ENCODE peak calls at places on chromosomes 2 and 18, in ten cellular contexts. U is stimulated activated CD4-positive, alpha-beta T cell treated with anti-CD3 and anti-CD28 coated beads, Interleukin-4, amount 100 ng/mL, for 24 hours; Y is NCI-H1417; O is CD8-positive, alpha-beta memory T cell; I is left cardiac atrium; L is SK-MEL-5; S is GM04504; C is memory B cell; A is T-helper 1 cell; M is activated T-helper 1 cell treated with anti-CD3 and anti-CD28 coated beads, Interleukin-12 subunit alpha, Interleukin-12 subunit beta, Interleukin-2, Interleukin-4 antibody, amounts not matched to agents 30 ng/mL and 10 ng/mL and 1 ng/mL, durations not matched to agents 14 hours and 24 hours and 36 hours. P is an unnamed sample.

GRCh38 chr2:101655941-101656422 is 41.5 kb upstream of the MAP4K4 start:
- DNase-seq in U (no peak), Y (no peak), O (no peak), I (no peak), L (no peak), S (peak; percentile 38), C (no peak), A (no peak), M (no peak), P (no peak)

GRCh38 chr2:18883626-18884456 is 294.5 kb upstream of the NT5C1B start:
- DNase-seq in U (no peak), Y (peak; percentile 7), O (no peak), I (no peak), L (peak; percentile 60), S (no peak), C (no peak), A (no peak), M (no peak), P (no peak)

GRCh38 chr2:8848328-8849100 is 11.1 kb upstream of the KIDINS220 start:
- DNase-seq in U (no peak), Y (no peak), O (no peak), I (no peak), L (no peak), S (no peak), C (no peak), A (no peak), M (no peak), P (no peak)

GRCh38 chr2:23519334-23519651 is 134.3 kb downstream of the KLHL29 start:
- DNase-seq in U (no peak), Y (no peak), O (no peak), I (no peak), L (peak; percentile 14), S (no peak), C (no peak), A (no peak), M (no peak), P (no peak)

GRCh38 chr2:84643991-84644390 is 127.7 kb downstream of the DNAH6 start:
- DNase-seq in U (no peak), Y (no peak), O (no peak), I (no peak), L (no peak), S (no peak), C (no peak), A (no peak), M (no peak), P (no peak)

GRCh38 chr2:43458002-43458628 is 137.7 kb downstream of the THADA start:
- DNase-seq in U (no peak), Y (no peak), O (no peak), I (no peak), L (no peak), S (no peak), C (no peak), A (no peak), M (no peak), P (no peak)

GRCh38 chr2:101558740-101559508 is 84.0 kb upstream of the RFX8 start:
- DNase-seq in U (no peak), Y (no peak), O (no peak), I (no peak), L (no peak), S (no peak), C (no peak), A (no peak), M (no peak), P (no peak)

GRCh38 chr18:71966791-71967190 is 577.4 kb downstream of the CBLN2 start:
- DNase-seq in U (no peak), Y (no peak), O (no peak), I (no peak), L (no peak), S (no peak), C (no peak), A (no peak), M (no peak), P (no peak)

GRCh38 chr2:73212448-73213176 is 1.4 kb upstream of the SMYD5 start:
- DNase-seq in U (peak; percentile 79), Y (peak; percentile 27), O (peak; percentile 57), I (peak; percentile 78), L (peak; percentile 86), S (peak; percentile 66), C (peak; percentile 64), A (peak; percentile 72), M (peak; percentile 55), P (no peak)

GRCh38 chr2:26086779-26087178 is 52.9 kb downstream of the RAB10 start:
- DNase-seq in U (no peak), Y (no peak), O (no peak), I (no peak), L (no peak), S (no peak), C (no peak), A (no peak), M (no peak), P (no peak)

GRCh38 chr2:176368349-176368748 is 99.1 kb downstream of the MTX2 start:
- DNase-seq in U (no peak), Y (no peak), O (no peak), I (no peak), L (no peak), S (no peak), C (no peak), A (no peak), M (no peak), P (no peak)

GRCh38 chr2:205730701-205731271 is 48.5 kb downstream of the NRP2 start:
- DNase-seq in U (no peak), Y (no peak), O (no peak), I (no peak), L (no peak), S (no peak), C (no peak), A (no peak), M (no peak), P (no peak)

GRCh38 chr2:17538022-17538843 is 2.3 kb upstream of the VSNL1 start:
- DNase-seq in U (no peak), Y (peak; percentile 41), O (no peak), I (no peak), L (no peak), S (no peak), C (no peak), A (no peak), M (no peak), P (no peak)

GRCh38 chr2:239970004-239970623 is 55.0 kb downstream of the NDUFA10 start:
- DNase-seq in U (no peak), Y (no peak), O (no peak), I (no peak), L (peak; percentile 17), S (no peak), C (no peak), A (no peak), M (no peak), P (no peak)

GRCh38 chr2:133871810-133872209 is 303.5 kb upstream of the NCKAP5 start:
- DNase-seq in U (no peak), Y (no peak), O (no peak), I (no peak), L (no peak), S (no peak), C (no peak), A (no peak), M (no peak), P (no peak)

GRCh38 chr2:163778045-163778753 is 42.4 kb upstream of the FIGN start:
- DNase-seq in U (no peak), Y (no peak), O (no peak), I (peak; percentile 22), L (no peak), S (peak; percentile 56), C (no peak), A (no peak), M (no peak), P (no peak)

GRCh38 chr2:527581-527980 is 149.6 kb downstream of the TMEM18 start:
- DNase-seq in U (no peak), Y (no peak), O (no peak), I (no peak), L (no peak), S (no peak), C (no peak), A (no peak), M (no peak), P (no peak)

GRCh38 chr2:191740776-191741175 is 62.8 kb downstream of the NABP1 start:
- DNase-seq in U (no peak), Y (no peak), O (no peak), I (no peak), L (no peak), S (no peak), C (no peak), A (no peak), M (no peak), P (no peak)

GRCh38 chr2:61536723-61537581 is 1.2 kb downstream of the XPO1 start:
- DNase-seq in U (peak; percentile 87), Y (peak; percentile 85), O (peak; percentile 80), I (peak; percentile 90), L (peak; percentile 97), S (peak; percentile 64), C (peak; percentile 76), A (peak; percentile 92), M (peak; percentile 82), P (peak; percentile 59)

GRCh38 chr18:58316943-58317342 is 272.9 kb downstream of the NEDD4L start:
- DNase-seq in U (peak; percentile 30), Y (no peak), O (no peak), I (no peak), L (no peak), S (no peak), C (no peak), A (no peak), M (no peak), P (no peak)

GRCh38 chr2:24262571-24262970 is 87.7 kb downstream of the FAM228A start:
- DNase-seq in U (no peak), Y (no peak), O (no peak), I (no peak), L (no peak), S (no peak), C (no peak), A (no peak), M (no peak), P (no peak)

GRCh38 chr2:158723921-158724802 is 71.0 kb upstream of the DAPL1 start:
- DNase-seq in U (no peak), Y (no peak), O (no peak), I (no peak), L (peak; percentile 48), S (no peak), C (no peak), A (no peak), M (no peak), P (no peak)

GRCh38 chr2:216691210-216691741 is 4.1 kb downstream of the IGFBP5 start:
- DNase-seq in U (no peak), Y (peak; percentile 57), O (no peak), I (peak; percentile 88), L (no peak), S (no peak), C (no peak), A (no peak), M (no peak), P (peak; percentile 30)

GRCh38 chr2:157743051-157743450 is 114.4 kb upstream of the ACVR1C start:
- DNase-seq in U (no peak), Y (no peak), O (no peak), I (no peak), L (no peak), S (no peak), C (no peak), A (peak; percentile 45), M (no peak), P (no peak)

GRCh38 chr2:105324732-105325131 is 4.8 kb downstream of the TGFBRAP1 start:
- DNase-seq in U (no peak), Y (no peak), O (no peak), I (no peak), L (peak; percentile 58), S (no peak), C (no peak), A (no peak), M (no peak), P (no peak)

GRCh38 chr2:20594957-20595356 is 55.9 kb downstream of the HS1BP3 start:
- DNase-seq in U (no peak), Y (no peak), O (no peak), I (no peak), L (no peak), S (no peak), C (no peak), A (no peak), M (no peak), P (no peak)

GRCh38 chr2:106831241-106831640 is 54.7 kb downstream of the ST6GAL2 start:
- DNase-seq in U (no peak), Y (no peak), O (no peak), I (no peak), L (no peak), S (no peak), C (no peak), A (no peak), M (no peak), P (no peak)

GRCh38 chr2:126754240-126755004 is 98.5 kb downstream of the GYPC start:
- DNase-seq in U (no peak), Y (no peak), O (no peak), I (no peak), L (no peak), S (no peak), C (no peak), A (no peak), M (no peak), P (no peak)